ENCODE peak calls at places on chromosomes 12 and 14, in six cellular contexts. H is right lobe of liver, L is ascending aorta, X is AG04449, E is GM23338, J is fibroblast of villous mesenchyme. W is an unnamed sample.

GRCh38 chr12:10366875-10367274 is 23.0 kb downstream of the KLRK1 start:
- DNase-seq in E (no peak), J (peak), H (no peak), L (no peak), X (no peak), W (peak)

GRCh38 chr14:68306265-68306933 is 486.5 kb downstream of the ZFP36L1 start:
- DNase-seq in E (no peak), L (no peak), H (no peak), X (no peak), J (no peak), W (no peak)

GRCh38 chr12:68207276-68207675 is 18.3 kb downstream of the IL26 start:
- DNase-seq in E (no peak), H (no peak), X (no peak), J (no peak), L (no peak), W (no peak)

GRCh38 chr12:25829192-25829591 is 129.3 kb upstream of the RASSF8 start:
- DNase-seq in E (no peak), X (peak), J (peak), L (peak), H (no peak), W (peak)

GRCh38 chr14:68975667-68976066 is 3.4 kb downstream of the ACTN1 start:
- DNase-seq in H (no peak), E (no peak), J (peak), L (peak), X (no peak), W (peak)

GRCh38 chr14:55446127-55446736 is 5.8 kb upstream of the TBPL2 start:
- DNase-seq in J (peak), H (no peak), E (peak), L (peak), X (no peak), W (peak)

GRCh38 chr12:78331764-78332163 is 501.1 kb downstream of the NAV3 start:
- DNase-seq in H (no peak), L (no peak), J (no peak), X (no peak), E (peak), W (peak)

GRCh38 chr14:97994020-97994531 is 1196.9 kb downstream of the VRK1 start:
- DNase-seq in X (no peak), J (no peak), E (no peak), L (no peak), H (no peak), W (no peak)

GRCh38 chr12:53378705-53379388 is 1.1 kb upstream of the SP1 start:
- DNase-seq in H (no peak), X (no peak), J (no peak), E (peak), L (no peak), W (no peak)

GRCh38 chr12:89098390-89099102 is 253.8 kb downstream of the DUSP6 start:
- DNase-seq in J (peak), H (no peak), X (no peak), L (no peak), E (peak), W (peak)

GRCh38 chr14:34231626-34232025 is 230.4 kb downstream of the SPTSSA start:
- DNase-seq in H (no peak), L (no peak), X (no peak), E (no peak), J (no peak), W (no peak)

GRCh38 chr12:110649341-110649847 is 35.5 kb downstream of the TCTN1 start:
- DNase-seq in J (no peak), E (peak), X (no peak), H (no peak), L (no peak), W (peak)

GRCh38 chr12:7832059-7832696 is 40.5 kb downstream of the SLC2A14 start:
- DNase-seq in X (peak), E (peak), H (no peak), J (peak), L (no peak), W (peak)

GRCh38 chr12:110699591-110700445 is 10.9 kb upstream of the HVCN1 start:
- DNase-seq in E (peak), J (no peak), L (no peak), X (no peak), H (no peak), W (no peak)

GRCh38 chr14:75259510-75259855 is 19.1 kb upstream of the FOS start:
- DNase-seq in H (no peak), L (no peak), J (peak), E (peak), X (no peak), W (no peak)

GRCh38 chr14:51507556-51508511 is 143.9 kb upstream of the FRMD6 start:
- DNase-seq in X (peak), E (no peak), J (peak), L (peak), H (no peak), W (peak)

GRCh38 chr12:31326689-31327659 is 1.0 kb upstream of the SINHCAF start:
- DNase-seq in L (no peak), X (no peak), H (no peak), J (peak), E (no peak), W (peak)

GRCh38 chr14:39434401-39434800 is 2.2 kb upstream of the FBXO33 start:
- DNase-seq in H (no peak), E (no peak), J (no peak), X (no peak), L (no peak), W (peak)

GRCh38 chr14:24291446-24292117 is 8.0 kb downstream of the DHRS1 start:
- DNase-seq in H (peak), E (no peak), J (no peak), L (no peak), X (no peak), W (no peak)

GRCh38 chr12:14621821-14622220 is 54.1 kb upstream of the PLBD1 start:
- DNase-seq in H (no peak), L (no peak), X (no peak), E (no peak), J (no peak), W (no peak)

GRCh38 chr14:39988939-39989338 is 556.7 kb upstream of the FBXO33 start:
- DNase-seq in H (no peak), X (no peak), J (peak), L (no peak), E (peak), W (peak)

GRCh38 chr12:6539276-6540134 is 5.2 kb downstream of the GAPDH start:
- DNase-seq in E (peak), J (no peak), H (no peak), X (no peak), L (peak), W (no peak)

GRCh38 chr12:104573-105081 is 38.1 kb downstream of the IQSEC3 start:
- DNase-seq in H (no peak), L (no peak), E (peak), X (no peak), J (peak), W (no peak)

GRCh38 chr12:49536526-49537195 is 2.2 kb upstream of the KCNH3 start:
- DNase-seq in H (no peak), E (no peak), X (no peak), L (no peak), J (no peak), W (no peak)

GRCh38 chr14:70008863-70009262 is 129.6 kb downstream of the SMOC1 start:
- DNase-seq in J (no peak), X (no peak), L (no peak), H (no peak), E (peak), W (no peak)

GRCh38 chr12:88228720-88229119 is 86.6 kb downstream of the TMTC3 start:
- DNase-seq in J (no peak), X (no peak), H (no peak), L (no peak), E (no peak), W (no peak)

GRCh38 chr12:96258451-96258933 is 64.3 kb downstream of the ELK3 start:
- DNase-seq in J (peak), E (peak), L (peak), X (peak), H (no peak), W (peak)

GRCh38 chr12:88406905-88407304 is 173.4 kb downstream of the KITLG start:
- DNase-seq in E (no peak), L (no peak), H (no peak), X (no peak), J (no peak), W (no peak)

GRCh38 chr12:21379218-21379617 is 6.5 kb downstream of the IAPP start:
- DNase-seq in L (no peak), E (no peak), X (no peak), J (no peak), H (no peak), W (no peak)
- TF ChIP-seq CTCF in L (no peak), E (no peak), X (no peak), J (no peak), H (no peak), W (no peak)

GRCh38 chr12:84497819-84498218 is 414.8 kb downstream of the SLC6A15 start:
- DNase-seq in J (peak), L (no peak), X (no peak), H (no peak), E (peak), W (peak)
- TF ChIP-seq CTCF in J (peak), L (no peak), X (peak), H (no peak), E (peak), W (peak)

GRCh38 chr12:2624543-2625266 is 170.1 kb upstream of the FKBP4 start:
- DNase-seq in J (peak), E (peak), H (no peak), X (no peak), L (no peak), W (no peak)
- TF ChIP-seq CTCF in J (peak), E (peak), H (no peak), X (peak), L (no peak), W (peak)

DNA sequence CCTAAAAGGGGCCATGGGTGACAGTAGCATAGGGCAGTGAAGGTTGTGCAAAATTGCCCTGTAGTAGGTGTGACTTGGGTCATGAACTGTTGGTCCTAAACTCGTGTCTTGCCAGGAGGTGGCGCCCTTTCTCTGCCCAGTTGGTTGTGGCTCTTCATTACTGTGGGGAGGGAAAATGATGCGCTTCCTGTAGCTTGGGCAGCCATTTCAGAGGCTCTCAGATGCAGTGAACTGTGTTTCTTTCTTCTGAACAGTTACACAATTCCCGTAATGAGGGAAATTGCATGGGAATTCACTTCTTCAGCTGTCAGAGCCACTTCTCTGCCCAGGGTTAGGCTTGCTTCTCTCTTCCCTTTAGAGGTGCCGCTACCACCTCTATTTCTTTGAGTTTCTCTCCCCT is 148.1 kb upstream of the NRXN3 start:
- DNase-seq in J (peak), X (no peak), H (no peak), L (no peak), E (peak), W (peak)
- TF ChIP-seq CTCF in J (peak), X (peak), H (peak), L (no peak), E (peak), W (peak)

GRCh38 chr14:104974146-104974541 is 4.0 kb downstream of the AHNAK2 start:
- DNase-seq in J (no peak), L (no peak), X (no peak), H (peak), E (no peak), W (no peak)

GRCh38 chr14:104974665-104975390 is 3.3 kb downstream of the AHNAK2 start:
- DNase-seq in H (peak), L (no peak), E (no peak), X (no peak), J (no peak), W (no peak)

GRCh38 chr14:104976198-104977007 is 1.8 kb downstream of the AHNAK2 start:
- DNase-seq in X (no peak), J (peak), E (peak), H (peak), L (peak), W (peak)

GRCh38 chr14:104977008-104977680 is 1.0 kb downstream of the AHNAK2 start:
- DNase-seq in E (no peak), L (no peak), J (no peak), X (no peak), H (no peak), W (no peak)

DNA sequence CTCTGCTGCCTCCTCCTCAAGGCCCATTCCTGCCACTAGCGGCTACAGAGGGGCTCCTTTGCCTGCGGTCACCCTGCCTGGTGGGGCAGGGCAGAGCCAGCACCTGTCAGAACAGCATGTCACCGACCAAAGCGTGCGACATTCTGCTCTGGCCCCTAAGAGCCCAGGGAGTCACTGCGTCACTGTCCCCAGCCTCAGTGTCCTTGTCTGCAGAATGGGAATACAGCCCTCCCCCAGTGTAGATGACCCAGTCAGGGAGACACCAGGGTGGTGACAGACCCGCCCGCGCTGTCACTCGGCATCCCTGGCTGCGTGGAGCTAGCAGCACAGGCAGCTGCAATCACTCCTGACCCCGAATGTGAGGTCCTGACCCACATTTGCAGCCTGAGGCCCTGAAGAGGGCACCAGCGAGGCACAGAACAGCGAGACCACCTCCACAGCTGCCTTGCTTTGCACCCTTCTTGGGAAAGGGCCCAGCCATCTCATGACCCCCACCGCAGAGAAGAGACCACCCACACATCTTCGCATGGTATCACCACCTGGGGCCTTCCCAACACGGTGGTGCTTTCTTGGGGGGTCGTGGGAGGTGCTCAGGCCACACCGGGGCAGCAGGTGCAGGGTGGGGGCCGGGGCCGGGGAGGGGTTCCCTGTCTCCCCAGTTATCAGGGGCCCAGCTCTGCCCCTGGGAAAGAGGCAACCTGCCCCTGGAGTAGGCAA is 2.5 kb downstream of the AHNAK2 start:
- DNase-seq in L (no peak), X (no peak), H (no peak), J (no peak), E (peak), W (no peak)
- TF ChIP-seq CTCF in L (no peak), X (no peak), H (no peak), J (no peak), E (no peak), W (no peak)

GRCh38 chr14:91354979-91355685 is 62.5 kb downstream of the CCDC88C start:
- DNase-seq in H (no peak), X (no peak), E (peak), L (no peak), J (no peak), W (no peak)
- TF ChIP-seq CTCF in H (no peak), X (peak), E (peak), L (no peak), J (peak), W (peak)

DNA sequence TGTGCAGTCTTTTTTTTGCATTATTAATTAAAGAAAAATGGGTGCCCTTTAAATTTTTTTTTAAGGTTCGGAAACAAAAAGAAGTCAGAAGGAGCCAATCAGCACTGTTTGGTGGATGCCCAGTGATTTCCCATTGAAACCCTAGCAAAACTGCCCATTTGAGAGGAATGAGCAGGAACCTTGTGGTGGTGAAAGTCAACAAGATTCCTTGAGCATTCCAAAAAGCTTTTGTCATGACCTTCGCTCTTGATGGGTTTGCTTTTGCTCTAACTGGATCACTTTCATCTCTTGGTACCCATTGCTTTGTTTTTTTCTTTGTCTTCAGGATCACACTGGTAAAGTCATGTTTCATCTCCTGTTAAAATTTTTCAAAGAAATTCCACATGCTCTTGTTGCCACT is 54.1 kb downstream of the ADIPOR2 start:
- DNase-seq in X (no peak), J (no peak), H (no peak), E (peak), L (no peak), W (no peak)
- TF ChIP-seq CTCF in X (no peak), J (no peak), H (no peak), E (no peak), L (no peak), W (no peak)

GRCh38 chr14:96102071-96102856 is 63.1 kb downstream of the C14orf132 start:
- DNase-seq in E (no peak), H (no peak), J (peak), L (no peak), X (no peak), W (no peak)
- TF ChIP-seq CTCF in E (no peak), H (no peak), J (peak), L (no peak), X (peak), W (no peak)